ENCODE peak calls at places on chromosomes 12 and 14, in ten cellular contexts. O is memory B cell; B is T-cell; Z is activated naive CD8-positive, alpha-beta T cell treated with anti-CD3 and anti-CD28 coated beads for 36 hours; I is endothelial cell; C is ACHN; N is EL; J is dermis microvascular lymphatic vessel endothelial cell; P is kidney glomerular epithelial cell; A is CD8-positive, alpha-beta T cell. D is an unnamed sample.
A peak's percentile ranks its signal among the peaks of the same experiment; 100 is the strongest.

GRCh38 chr12:89179983-89180382 is 172.3 kb downstream of the DUSP6 start:
- DNase-seq in O (no peak), I (no peak), B (no peak), Z (no peak), A (no peak), J (peak; percentile 99), P (no peak), N (peak; percentile 68), C (no peak), D (peak; percentile 85)

GRCh38 chr12:69052613-69053408 is 119.8 kb upstream of the CPM start:
- DNase-seq in B (no peak), N (peak; percentile 91), P (peak; percentile 94), O (no peak), Z (peak; percentile 57), I (no peak), J (peak; percentile 55), A (no peak), C (peak; percentile 95), D (no peak)

GRCh38 chr12:47707905-47708543 is 2.2 kb upstream of the RPAP3 start:
- DNase-seq in N (no peak), J (no peak), B (no peak), O (no peak), P (no peak), I (no peak), Z (no peak), A (no peak), C (no peak), D (peak; percentile 46)

GRCh38 chr12:4143909-4144308 is 129.7 kb upstream of the CCND2 start:
- DNase-seq in I (no peak), A (no peak), Z (no peak), O (no peak), P (no peak), B (no peak), C (peak; percentile 10), J (no peak), N (no peak), D (no peak)

GRCh38 chr12:52543985-52544888 is 8.7 kb downstream of the KRT71 start:
- DNase-seq in J (no peak), C (no peak), N (no peak), I (no peak), P (no peak), Z (no peak), B (no peak), O (no peak), A (no peak), D (no peak)

GRCh38 chr14:29637406-29637805 is 290.2 kb downstream of the PRKD1 start:
- DNase-seq in I (no peak), O (no peak), A (no peak), C (peak; percentile 50), B (no peak), Z (no peak), J (peak; percentile 77), N (peak; percentile 70), P (peak; percentile 58), D (no peak)

GRCh38 chr12:75446857-75447256 is 33.7 kb upstream of the GLIPR1 start:
- DNase-seq in J (peak; percentile 15), A (no peak), P (peak; percentile 14), Z (no peak), C (peak; percentile 15), O (no peak), N (peak; percentile 85), B (no peak), I (no peak), D (no peak)

GRCh38 chr12:73125148-73125547 is 853.0 kb downstream of the TRHDE start:
- DNase-seq in C (no peak), P (no peak), Z (no peak), J (no peak), A (no peak), I (no peak), O (no peak), N (no peak), B (no peak), D (no peak)

GRCh38 chr14:63542231-63542999 is 762 bp downstream of the PPP2R5E start:
- DNase-seq in N (peak; percentile 43), B (no peak), P (no peak), Z (peak; percentile 6), C (peak; percentile 28), J (peak; percentile 40), A (peak; percentile 7), O (no peak), I (peak; percentile 34), D (peak; percentile 36)

GRCh38 chr12:3379079-3379478 is 111.9 kb upstream of the PRMT8 start:
- DNase-seq in A (no peak), O (no peak), Z (no peak), J (no peak), C (no peak), N (no peak), P (no peak), B (no peak), I (no peak), D (no peak)